ENCODE peak calls at places on chromosomes 11 and 22, in six cellular contexts. K is mesendoderm, R is H9, Z is trophoblast cell, J is IMR-90, F is mesenchymal stem cell. M is an unnamed sample.

GRCh38 chr11:5390210-5390609 is 6.6 kb downstream of the OR51M1 start:
- DNase-seq in K (no peak), R (no peak), Z (no peak), J (no peak), F (no peak), M (no peak)

GRCh38 chr22:36015155-36015805 is 13.3 kb downstream of the RBFOX2 start:
- DNase-seq in K (no peak), R (no peak), Z (peak; percentile 62), J (no peak), F (no peak), M (no peak)

GRCh38 chr11:488992-489391 is 18.1 kb downstream of the RNH1 start:
- DNase-seq in K (no peak), R (peak; percentile 24), Z (no peak), J (no peak), F (no peak), M (no peak)

GRCh38 chr11:9895016-9895415 is 231.1 kb downstream of the SWAP70 start:
- DNase-seq in K (no peak), R (no peak), Z (no peak), J (peak; percentile 51), F (peak; percentile 18), M (no peak)

GRCh38 chr11:22479133-22479690 is 141.0 kb downstream of the SLC17A6 start:
- DNase-seq in K (no peak), R (no peak), Z (no peak), J (no peak), F (no peak), M (no peak)

GRCh38 chr22:38018938-38019827 is 34.8 kb upstream of the SOX10 start:
- DNase-seq in K (no peak), R (no peak), Z (no peak), J (no peak), F (no peak), M (no peak)

GRCh38 chr11:49995559-49995958 is 13.2 kb upstream of the OR4C12 start:
- DNase-seq in K (peak; percentile 72), R (peak; percentile 25), Z (peak; percentile 43), J (peak; percentile 50), F (peak; percentile 15), M (no peak)

GRCh38 chr22:38187413-38188212 is 6.0 kb upstream of the PLA2G6 start:
- DNase-seq in K (no peak), R (no peak), Z (peak; percentile 81), J (peak; percentile 71), F (peak; percentile 92), M (no peak)

GRCh38 chr11:103619938-103620337 is 416.5 kb upstream of the DDI1 start:
- DNase-seq in K (no peak), R (no peak), Z (no peak), J (no peak), F (no peak), M (no peak)

GRCh38 chr11:2425506-2425905 is 18.8 kb downstream of the TRPM5 start:
- DNase-seq in K (no peak), R (no peak), Z (no peak), J (no peak), F (no peak), M (no peak)

DNA sequence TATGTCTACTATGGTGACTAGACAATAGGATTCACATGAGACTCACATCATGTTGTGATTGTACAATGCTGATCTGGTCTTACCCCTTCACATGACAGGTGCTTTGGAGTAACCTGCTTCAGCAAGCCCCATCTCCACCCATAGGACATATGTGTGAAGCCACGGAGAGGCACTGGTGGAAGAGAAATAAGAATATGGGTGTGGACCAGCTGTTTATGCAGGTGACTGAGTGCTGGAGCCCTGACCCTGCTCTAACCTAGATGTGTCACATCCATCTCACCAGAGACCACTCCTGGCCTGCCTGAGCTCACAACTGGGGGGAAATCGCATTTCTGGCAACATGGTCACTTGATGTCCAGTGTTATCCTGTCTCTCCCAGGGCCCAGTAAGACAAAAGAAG is 119.7 kb downstream of the GGTLC2 start:
- DNase-seq in K (no peak), R (no peak), Z (no peak), J (no peak), F (no peak), M (no peak)
- H3K27me3 ChIP-seq in K (no peaks in the 10 kb centered on the region), R (peaks cover 8% of the 10 kb centered on the region), Z (peaks cover 4% of the 10 kb centered on the region), J (peaks cover 15% of the 10 kb centered on the region), F (peaks cover 12% of the 10 kb centered on the region), M (peaks cover 4% of the 10 kb centered on the region)

GRCh38 chr11:63917685-63918523 is 940 bp upstream of the RCOR2 start:
- DNase-seq in K (peak; percentile 97), R (peak; percentile 93), Z (peak; percentile 57), J (no peak), F (peak; percentile 70), M (peak; percentile 82)
- H2BK120ac ChIP-seq in K (peak overlapping the region; percentile 95), R (peak overlapping the region; percentile 65), Z (peak overlapping the region; percentile 76), J (peak overlapping the region; percentile 89), F (peak overlapping the region; percentile 58), M (peak overlapping the region; percentile 98)

GRCh38 chr11:134566311-134566710 is 154.3 kb upstream of the B3GAT1 start:
- DNase-seq in K (no peak), R (no peak), Z (no peak), J (no peak), F (no peak), M (no peak)

GRCh38 chr11:134562176-134562575 is 150.1 kb upstream of the B3GAT1 start:
- DNase-seq in K (no peak), R (no peak), Z (no peak), J (no peak), F (no peak), M (no peak)

GRCh38 chr11:134562941-134563471 is 151.0 kb upstream of the B3GAT1 start:
- DNase-seq in K (no peak), R (no peak), Z (no peak), J (no peak), F (no peak), M (no peak)

GRCh38 chr11:134564472-134565200 is 152.6 kb upstream of the B3GAT1 start:
- DNase-seq in K (no peak), R (no peak), Z (no peak), J (no peak), F (no peak), M (no peak)

GRCh38 chr11:134565343-134565891 is 153.4 kb upstream of the B3GAT1 start:
- DNase-seq in K (no peak), R (no peak), Z (no peak), J (no peak), F (no peak), M (no peak)
- H3K27me3 ChIP-seq in K (no peaks in the 10 kb centered on the region), R (no peaks in the 10 kb centered on the region), Z (no peaks in the 10 kb centered on the region), J (no peaks in the 10 kb centered on the region), F (no peaks in the 10 kb centered on the region), M (no peaks in the 10 kb centered on the region)

GRCh38 chr11:113168358-113168757 is 146.0 kb upstream of the TTC12 start:
- DNase-seq in K (no peak), R (no peak), Z (no peak), J (no peak), F (no peak), M (no peak)
- H2BK120ac ChIP-seq in K (no peak overlapping the region), R (no peak overlapping the region), Z (no peak overlapping the region), J (no peak overlapping the region), F (no peak overlapping the region), M (no peak overlapping the region)

GRCh38 chr11:72675221-72675620 is 999 bp upstream of the PDE2A start:
- DNase-seq in K (peak; percentile 84), R (no peak), Z (no peak), J (no peak), F (no peak), M (no peak)
- H3K27me3 ChIP-seq in K (no peaks in the 10 kb centered on the region), R (peaks cover 4% of the 10 kb centered on the region), Z (peaks cover 31% of the 10 kb centered on the region), J (peaks cover 80% of the 10 kb centered on the region), F (peaks cover 98% of the 10 kb centered on the region), M (peaks cover 91% of the 10 kb centered on the region)

GRCh38 chr11:106216281-106216680 is 138.8 kb downstream of the AASDHPPT start:
- DNase-seq in K (no peak), R (no peak), Z (no peak), J (no peak), F (no peak), M (no peak)

GRCh38 chr11:106217456-106217855 is 140.0 kb downstream of the AASDHPPT start:
- DNase-seq in K (no peak), R (no peak), Z (peak; percentile 65), J (no peak), F (no peak), M (no peak)

GRCh38 chr11:106222626-106223025 is 145.2 kb downstream of the AASDHPPT start:
- DNase-seq in K (peak; percentile 27), R (no peak), Z (no peak), J (no peak), F (no peak), M (no peak)

GRCh38 chr11:106218096-106218495 is 140.6 kb downstream of the AASDHPPT start:
- DNase-seq in K (no peak), R (no peak), Z (no peak), J (no peak), F (no peak), M (no peak)
- H2BK120ac ChIP-seq in K (no peak overlapping the region), R (no peak overlapping the region), Z (no peak overlapping the region), J (no peak overlapping the region), F (no peak overlapping the region), M (no peak overlapping the region)

GRCh38 chr11:76159303-76159937 is 46.9 kb downstream of the WNT11 start:
- DNase-seq in K (no peak), R (no peak), Z (no peak), J (no peak), F (no peak), M (no peak)
- H3K27me3 ChIP-seq in K (no peaks in the 10 kb centered on the region), R (no peaks in the 10 kb centered on the region), Z (no peaks in the 10 kb centered on the region), J (peaks cover 48% of the 10 kb centered on the region), F (peaks cover 27% of the 10 kb centered on the region), M (no peaks in the 10 kb centered on the region)

DNA sequence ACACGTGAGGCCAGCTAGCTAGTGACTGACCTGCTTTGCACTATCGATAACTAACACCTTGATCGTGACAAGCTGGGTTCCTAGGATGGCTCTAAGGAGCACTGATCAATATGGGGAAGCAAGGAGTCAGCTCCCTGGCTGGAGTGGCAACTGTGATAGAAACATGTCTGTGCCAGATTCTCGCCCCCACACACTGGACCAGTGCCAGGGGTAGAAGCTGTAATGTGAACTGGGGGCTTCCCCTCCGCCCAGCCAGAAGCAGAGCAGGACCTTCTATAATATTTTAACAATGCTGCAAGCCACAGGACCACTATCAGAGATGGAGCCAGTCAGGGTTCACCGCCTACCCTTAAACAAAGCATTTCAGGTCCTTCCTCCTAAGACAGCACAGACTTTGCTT is 96.5 kb downstream of the DSCAML1 start:
- DNase-seq in K (no peak), R (no peak), Z (no peak), J (no peak), F (no peak), M (no peak)
- H2BK120ac ChIP-seq in K (no peak overlapping the region), R (no peak overlapping the region), Z (no peak overlapping the region), J (no peak overlapping the region), F (no peak overlapping the region), M (no peak overlapping the region)

M was measured in neuronal stem cell.